ENCODE peak calls at places on chromosomes 3 and 15, in four cellular contexts. One of them, this sample, is unnamed.

GRCh38 chr3:149134560-149134959 is 5.1 kb downstream of the HPS3 start:
- DNase-seq in HS-27A: no peak
- DNase-seq in endothelial cell: no peak
- DNase-seq in kidney glomerular epithelial cell: peak
- DNase-seq in this sample: no peak

GRCh38 chr15:76330281-76330680 is 6.3 kb upstream of the ISL2 start:
- DNase-seq in HS-27A: peak
- DNase-seq in endothelial cell: no peak
- DNase-seq in kidney glomerular epithelial cell: peak
- DNase-seq in this sample: peak

GRCh38 chr3:188927971-188928370 is 243.8 kb upstream of the TPRG1 start:
- DNase-seq in HS-27A: no peak
- DNase-seq in endothelial cell: no peak
- DNase-seq in kidney glomerular epithelial cell: no peak
- DNase-seq in this sample: no peak

GRCh38 chr3:66812126-66812525 is 186.0 kb upstream of the KBTBD8 start:
- DNase-seq in HS-27A: no peak
- DNase-seq in kidney glomerular epithelial cell: no peak
- DNase-seq in endothelial cell: no peak
- DNase-seq in this sample: no peak

GRCh38 chr15:73284073-73284472 is 84.7 kb downstream of the HCN4 start:
- DNase-seq in endothelial cell: no peak
- DNase-seq in HS-27A: no peak
- DNase-seq in kidney glomerular epithelial cell: no peak
- DNase-seq in this sample: no peak

GRCh38 chr3:124859025-124859424 is 28.1 kb downstream of the ITGB5 start:
- DNase-seq in kidney glomerular epithelial cell: peak
- DNase-seq in HS-27A: no peak
- DNase-seq in endothelial cell: no peak
- DNase-seq in this sample: no peak

GRCh38 chr15:33067456-33067855 is 127.1 kb downstream of the FMN1 start:
- DNase-seq in kidney glomerular epithelial cell: no peak
- DNase-seq in endothelial cell: no peak
- DNase-seq in HS-27A: no peak
- DNase-seq in this sample: no peak

GRCh38 chr3:106728315-106728821 is 648.9 kb upstream of the CCDC54 start:
- DNase-seq in endothelial cell: no peak
- DNase-seq in HS-27A: peak
- DNase-seq in kidney glomerular epithelial cell: peak
- DNase-seq in this sample: no peak

GRCh38 chr3:177080122-177080521 is 117.2 kb downstream of the TBL1XR1 start:
- DNase-seq in HS-27A: no peak
- DNase-seq in kidney glomerular epithelial cell: no peak
- DNase-seq in endothelial cell: no peak
- DNase-seq in this sample: no peak

GRCh38 chr15:31024979-31025378 is 33.6 kb upstream of the MTMR10 start:
- DNase-seq in kidney glomerular epithelial cell: peak
- DNase-seq in endothelial cell: no peak
- DNase-seq in HS-27A: no peak
- DNase-seq in this sample: no peak

GRCh38 chr15:80876034-80876433 is 96.9 kb downstream of the CEMIP start:
- DNase-seq in kidney glomerular epithelial cell: no peak
- DNase-seq in endothelial cell: no peak
- DNase-seq in HS-27A: no peak
- DNase-seq in this sample: no peak

GRCh38 chr3:98735296-98735695 is 27.8 kb upstream of the ST3GAL6 start:
- DNase-seq in HS-27A: no peak
- DNase-seq in endothelial cell: no peak
- DNase-seq in kidney glomerular epithelial cell: no peak
- DNase-seq in this sample: no peak

GRCh38 chr3:56800373-56801150 is 1.2 kb downstream of the ARHGEF3 start:
- DNase-seq in endothelial cell: no peak
- DNase-seq in kidney glomerular epithelial cell: peak
- DNase-seq in HS-27A: no peak
- DNase-seq in this sample: no peak

GRCh38 chr3:16085884-16086608 is 88.4 kb upstream of the GALNT15 start:
- DNase-seq in endothelial cell: no peak
- DNase-seq in kidney glomerular epithelial cell: no peak
- DNase-seq in HS-27A: no peak
- DNase-seq in this sample: no peak

GRCh38 chr15:39028069-39028468 is 463.5 kb upstream of the RASGRP1 start:
- DNase-seq in HS-27A: peak
- DNase-seq in endothelial cell: no peak
- DNase-seq in kidney glomerular epithelial cell: no peak
- DNase-seq in this sample: no peak

GRCh38 chr3:88105325-88105724 is 44.4 kb upstream of the C3orf38 start:
- DNase-seq in HS-27A: peak
- DNase-seq in kidney glomerular epithelial cell: no peak
- DNase-seq in endothelial cell: no peak
- DNase-seq in this sample: no peak

GRCh38 chr3:30924763-30925162 is 30.3 kb upstream of the GADL1 start:
- DNase-seq in HS-27A: peak
- DNase-seq in endothelial cell: no peak
- DNase-seq in kidney glomerular epithelial cell: no peak
- DNase-seq in this sample: no peak

GRCh38 chr3:61031503-61031902 is 219.7 kb downstream of the FHIT start:
- DNase-seq in HS-27A: no peak
- DNase-seq in kidney glomerular epithelial cell: no peak
- DNase-seq in endothelial cell: no peak
- DNase-seq in this sample: no peak

GRCh38 chr15:40323953-40324937 is 753 bp downstream of the INAFM2 start:
- DNase-seq in kidney glomerular epithelial cell: no peak
- DNase-seq in endothelial cell: no peak
- DNase-seq in HS-27A: no peak
- DNase-seq in this sample: no peak

GRCh38 chr3:35641920-35642532 is 2.7 kb downstream of the ARPP21 start:
- DNase-seq in kidney glomerular epithelial cell: no peak
- DNase-seq in endothelial cell: no peak
- DNase-seq in HS-27A: no peak
- DNase-seq in this sample: no peak

GRCh38 chr15:63048986-63049665 is 6.6 kb downstream of the TPM1 start:
- DNase-seq in endothelial cell: peak
- DNase-seq in HS-27A: no peak
- DNase-seq in kidney glomerular epithelial cell: peak
- DNase-seq in this sample: peak

This sample was measured in neural crest cell.